ENCODE peak calls at places on chromosomes 16 and 17, in eight cellular contexts. D, B, O, W, M, X, N and R are unnamed samples.

GRCh38 chr16:86072328-86073102 is 173.6 kb downstream of the IRF8 start:
- DNase-seq in D (peak), B (peak), O (peak), W (peak), M (peak), X (peak), N (peak), R (peak)

GRCh38 chr17:81057079-81057730 is 22.3 kb downstream of the BAIAP2 start:
- DNase-seq in D (no peak), B (peak), O (no peak), W (peak), M (peak), X (no peak), N (peak), R (peak)

GRCh38 chr16:75062135-75062943 is 54.2 kb downstream of the LDHD start:
- DNase-seq in D (no peak), B (peak), O (no peak), W (peak), M (no peak), X (no peak), N (no peak), R (no peak)

GRCh38 chr16:87924937-87925670 is 11.2 kb downstream of the CA5A start:
- DNase-seq in D (no peak), B (no peak), O (no peak), W (no peak), M (peak), X (no peak), N (no peak), R (no peak)

GRCh38 chr17:4969551-4970231 is 2.1 kb upstream of the SPAG7 start:
- DNase-seq in D (no peak), B (no peak), O (no peak), W (no peak), M (no peak), X (no peak), N (no peak), R (no peak)

GRCh38 chr16:72814226-72814625 is 233.7 kb downstream of the ZFHX3 start:
- DNase-seq in D (no peak), B (peak), O (no peak), W (no peak), M (no peak), X (no peak), N (no peak), R (no peak)

GRCh38 chr17:57463103-57463885 is 207.0 kb downstream of the MSI2 start:
- DNase-seq in D (no peak), B (peak), O (no peak), W (no peak), M (peak), X (no peak), N (no peak), R (peak)

GRCh38 chr17:55433029-55433628 is 11.5 kb upstream of the MMD start:
- DNase-seq in D (no peak), B (peak), O (no peak), W (no peak), M (peak), X (no peak), N (no peak), R (peak)

GRCh38 chr17:78131172-78132085 is 858 bp downstream of the TMC8 start:
- DNase-seq in D (no peak), B (no peak), O (no peak), W (peak), M (no peak), X (peak), N (peak), R (no peak)

GRCh38 chr16:88781140-88782077 is 3.6 kb downstream of the PIEZO1 start:
- DNase-seq in D (no peak), B (no peak), O (no peak), W (no peak), M (peak), X (peak), N (no peak), R (no peak)

GRCh38 chr16:50613281-50613991 is 65.2 kb downstream of the NKD1 start:
- DNase-seq in D (no peak), B (no peak), O (no peak), W (no peak), M (no peak), X (no peak), N (no peak), R (no peak)

GRCh38 chr17:5425826-5426225 is 5.8 kb downstream of the RPAIN start:
- DNase-seq in D (no peak), B (no peak), O (no peak), W (no peak), M (no peak), X (no peak), N (no peak), R (no peak)

GRCh38 chr16:76639685-76640289 is 362.6 kb downstream of the CNTNAP4 start:
- DNase-seq in D (peak), B (peak), O (peak), W (no peak), M (peak), X (no peak), N (peak), R (peak)

GRCh38 chr17:77865109-77865611 is 93.3 kb upstream of the TNRC6C start:
- DNase-seq in D (peak), B (no peak), O (no peak), W (peak), M (no peak), X (no peak), N (peak), R (no peak)

GRCh38 chr17:30380643-30381419 is 2.1 kb downstream of the CPD start:
- DNase-seq in D (no peak), B (no peak), O (no peak), W (no peak), M (no peak), X (no peak), N (no peak), R (no peak)

GRCh38 chr17:8173871-8174322 is 2.3 kb downstream of the TMEM107 start:
- DNase-seq in D (no peak), B (no peak), O (no peak), W (no peak), M (no peak), X (no peak), N (peak), R (no peak)

GRCh38 chr16:10298416-10298815 is 87.4 kb upstream of the ATF7IP2 start:
- DNase-seq in D (no peak), B (no peak), O (no peak), W (no peak), M (no peak), X (no peak), N (no peak), R (no peak)

GRCh38 chr17:38584350-38584925 is 21.3 kb downstream of the SRCIN1 start:
- DNase-seq in D (peak), B (peak), O (peak), W (peak), M (peak), X (peak), N (peak), R (peak)

GRCh38 chr17:1371893-1372590 is 28.0 kb downstream of the YWHAE start:
- DNase-seq in D (no peak), B (no peak), O (no peak), W (no peak), M (no peak), X (no peak), N (no peak), R (no peak)

GRCh38 chr16:52251495-52251894 is 295.4 kb downstream of the TOX3 start:
- DNase-seq in D (no peak), B (no peak), O (no peak), W (no peak), M (no peak), X (no peak), N (peak), R (no peak)

GRCh38 chr17:5203908-5204294 is 12.2 kb upstream of the ZNF594 start:
- DNase-seq in D (no peak), B (peak), O (no peak), W (no peak), M (peak), X (no peak), N (no peak), R (no peak)

GRCh38 chr16:89160977-89161701 is 10.4 kb upstream of the CDH15 start:
- DNase-seq in D (no peak), B (no peak), O (no peak), W (no peak), M (no peak), X (no peak), N (no peak), R (no peak)

GRCh38 chr16:72073831-72074230 is 10.8 kb downstream of the HPR start:
- DNase-seq in D (no peak), B (no peak), O (no peak), W (peak), M (no peak), X (no peak), N (no peak), R (no peak)

GRCh38 chr16:28090646-28091377 is 27.3 kb upstream of the GSG1L start:
- DNase-seq in D (no peak), B (peak), O (no peak), W (no peak), M (peak), X (no peak), N (peak), R (no peak)

GRCh38 chr17:65131946-65132345 is 5.2 kb upstream of the RGS9 start:
- DNase-seq in D (no peak), B (peak), O (no peak), W (no peak), M (peak), X (no peak), N (no peak), R (no peak)

GRCh38 chr17:45222273-45222993 is 748 bp downstream of the FMNL1 start:
- DNase-seq in D (no peak), B (no peak), O (no peak), W (peak), M (no peak), X (peak), N (peak), R (no peak)

GRCh38 chr16:30113031-30113710 is at the start of gene GDPD3:
- DNase-seq in D (no peak), B (no peak), O (no peak), W (peak), M (peak), X (no peak), N (peak), R (peak)

GRCh38 chr16:11235703-11235991 is 20.4 kb downstream of the SOCS1 start:
- DNase-seq in D (no peak), B (no peak), O (no peak), W (no peak), M (no peak), X (no peak), N (no peak), R (peak)

GRCh38 chr17:33964344-33964979 is 290.6 kb upstream of the CCL2 start:
- DNase-seq in D (no peak), B (no peak), O (no peak), W (no peak), M (no peak), X (peak), N (no peak), R (peak)

GRCh38 chr17:40063034-40063765 is 435 bp downstream of the THRA start:
- DNase-seq in D (peak), B (peak), O (peak), W (peak), M (no peak), X (peak), N (peak), R (peak)

GRCh38 chr16:17885659-17886200 is 415.0 kb upstream of the XYLT1 start:
- DNase-seq in D (no peak), B (no peak), O (no peak), W (no peak), M (no peak), X (peak), N (no peak), R (no peak)

GRCh38 chr17:37299257-37299985 is 76.4 kb upstream of the C17orf78 start:
- DNase-seq in D (no peak), B (peak), O (no peak), W (no peak), M (no peak), X (no peak), N (peak), R (no peak)

GRCh38 chr16:25395528-25395927 is 137.9 kb upstream of the ZKSCAN2 start:
- DNase-seq in D (no peak), B (no peak), O (no peak), W (no peak), M (peak), X (no peak), N (no peak), R (no peak)
- TF ChIP-seq CTCF in D (peak), B (no peak), O (peak), W (no peak), M (peak), X (peak), N (peak), R (no peak)

GRCh38 chr16:67842509-67843342 is 606 bp downstream of the THAP11 start:
- DNase-seq in D (peak), B (peak), O (peak), W (peak), M (peak), X (peak), N (peak), R (peak)
- TF ChIP-seq CTCF in D (no peak), B (peak), O (peak), W (peak), M (peak), X (peak), N (peak), R (no peak)

GRCh38 chr17:61397086-61397842 is 2.4 kb upstream of the TBX2 start:
- DNase-seq in D (peak), B (peak), O (no peak), W (no peak), M (no peak), X (no peak), N (peak), R (no peak)
- TF ChIP-seq CTCF in D (no peak), B (peak), O (no peak), W (no peak), M (no peak), X (no peak), N (peak), R (no peak)

DNA sequence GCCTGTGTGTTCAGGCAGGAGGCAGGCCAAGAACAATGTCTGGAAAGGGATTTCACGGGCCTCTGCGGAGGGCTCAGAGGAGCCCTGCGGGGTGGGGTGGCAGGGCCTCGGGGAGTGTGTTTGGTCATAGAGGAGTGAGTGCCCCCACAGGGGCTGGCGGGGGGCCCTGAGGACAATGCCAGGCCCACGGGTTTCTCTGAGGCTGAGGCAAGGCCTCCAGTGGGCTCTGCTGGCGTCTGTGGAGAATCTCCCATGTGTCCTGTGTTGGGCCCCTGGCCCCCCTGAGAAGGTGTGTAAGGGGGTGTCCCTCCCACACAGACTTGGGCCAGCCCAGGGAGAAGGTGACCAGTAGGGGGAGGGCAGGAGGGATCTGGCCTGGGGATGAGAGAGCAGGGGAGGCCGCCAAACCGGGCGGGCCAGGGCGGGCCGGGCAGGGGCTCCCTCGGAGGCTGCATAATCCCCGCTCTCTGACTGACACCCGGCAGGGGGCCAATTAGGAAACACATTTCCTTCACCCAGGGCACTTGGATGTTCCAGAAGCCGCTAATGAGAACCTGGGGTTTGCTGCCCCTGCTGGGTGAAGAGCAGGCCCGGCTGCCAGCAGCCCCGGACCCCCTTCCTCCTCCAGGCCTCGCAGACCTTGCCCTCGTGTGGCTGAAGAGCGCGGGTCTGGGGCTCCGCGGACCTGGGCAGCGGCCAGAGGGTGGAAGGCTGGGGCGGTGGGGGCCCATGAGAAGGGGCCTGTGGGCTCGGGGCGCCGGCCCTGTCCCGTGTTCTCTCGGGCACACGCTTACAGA is 204.2 kb downstream of the NTN1 start:
- DNase-seq in D (no peak), B (no peak), O (no peak), W (no peak), M (no peak), X (no peak), N (peak), R (no peak)
- TF ChIP-seq CTCF in D (no peak), B (no peak), O (peak), W (no peak), M (no peak), X (no peak), N (peak), R (no peak)

GRCh38 chr16:1338119-1338730 is 4.8 kb downstream of the BAIAP3 start:
- DNase-seq in D (peak), B (no peak), O (peak), W (no peak), M (peak), X (no peak), N (peak), R (peak)
- TF ChIP-seq CTCF in D (peak), B (peak), O (peak), W (no peak), M (peak), X (peak), N (peak), R (peak)

GRCh38 chr16:13426279-13426678 is 493.7 kb upstream of the ERCC4 start:
- DNase-seq in D (no peak), B (no peak), O (no peak), W (no peak), M (no peak), X (no peak), N (peak), R (no peak)
- TF ChIP-seq CTCF in D (no peak), B (no peak), O (no peak), W (no peak), M (no peak), X (no peak), N (peak), R (no peak)

GRCh38 chr16:70737377-70738082 is 51.7 kb upstream of the MTSS2 start:
- DNase-seq in D (no peak), B (peak), O (no peak), W (peak), M (no peak), X (peak), N (no peak), R (no peak)
- TF ChIP-seq CTCF in D (no peak), B (no peak), O (no peak), W (no peak), M (no peak), X (no peak), N (no peak), R (no peak)

DNA sequence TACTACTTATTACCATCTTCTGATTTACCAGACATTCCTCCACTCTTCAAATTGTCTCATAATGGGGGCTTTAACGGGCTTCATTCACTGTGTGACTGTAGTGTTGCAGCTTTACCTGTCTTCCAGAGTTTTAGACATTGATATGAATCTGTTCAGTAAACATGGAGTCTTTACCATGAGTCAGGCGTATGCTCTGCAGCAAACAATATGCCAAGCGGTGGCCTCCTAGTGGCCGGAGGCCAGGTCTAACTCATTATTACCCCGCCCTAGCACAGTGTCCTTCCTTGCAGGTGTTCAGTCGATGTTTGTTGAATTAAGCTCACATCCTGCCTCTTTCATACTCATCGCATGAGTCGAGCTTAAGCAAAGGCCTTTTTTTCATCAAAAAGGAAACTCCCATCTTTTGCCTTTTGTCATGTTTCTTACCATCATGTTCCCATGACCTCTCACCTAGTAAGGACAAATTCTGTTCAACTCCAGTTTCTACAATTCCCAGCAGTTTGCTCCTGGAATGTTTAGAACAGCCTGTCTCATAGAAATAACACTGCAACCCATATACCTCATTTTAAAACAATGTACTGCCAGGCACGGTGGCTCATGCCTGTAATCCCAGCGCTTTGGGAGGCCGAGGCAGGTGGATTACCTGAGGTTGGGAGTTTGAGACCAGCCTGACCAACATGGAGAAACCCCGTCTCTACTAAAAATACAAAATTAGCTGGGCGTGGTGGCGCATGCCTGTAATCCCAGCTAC is 39.4 kb downstream of the TUBD1 start:
- DNase-seq in D (no peak), B (peak), O (peak), W (no peak), M (peak), X (peak), N (peak), R (peak)
- TF ChIP-seq CTCF in D (no peak), B (peak), O (peak), W (peak), M (peak), X (peak), N (peak), R (peak)